ENCODE peak calls at places on chromosomes 2 and 18, in six cellular contexts. One of them, this sample, is unnamed.

GRCh38 chr2:60391250-60392013 is 162.0 kb downstream of the BCL11A start:
- DNase-seq in NT2/D1: no peak
- DNase-seq in IMR-90: no peak
- DNase-seq in A549: no peak
- DNase-seq in right lobe of liver: no peak
- DNase-seq in right cardiac atrium: no peak
- DNase-seq in this sample: no peak

GRCh38 chr2:237720962-237721361 is 77.6 kb upstream of the RBM44 start:
- DNase-seq in right cardiac atrium: no peak
- DNase-seq in A549: no peak
- DNase-seq in IMR-90: peak; percentile 83
- DNase-seq in NT2/D1: no peak
- DNase-seq in right lobe of liver: no peak
- DNase-seq in this sample: no peak

GRCh38 chr2:19542796-19543195 is 184.4 kb upstream of the OSR1 start:
- DNase-seq in NT2/D1: no peak
- DNase-seq in IMR-90: no peak
- DNase-seq in A549: no peak
- DNase-seq in right cardiac atrium: no peak
- DNase-seq in right lobe of liver: no peak
- DNase-seq in this sample: no peak

GRCh38 chr2:15399241-15399640 is 161.9 kb downstream of the NBAS start:
- DNase-seq in right lobe of liver: no peak
- DNase-seq in IMR-90: no peak
- DNase-seq in A549: no peak
- DNase-seq in right cardiac atrium: no peak
- DNase-seq in NT2/D1: no peak
- DNase-seq in this sample: no peak

GRCh38 chr2:10331033-10331701 is 28.5 kb downstream of the HPCAL1 start:
- DNase-seq in IMR-90: no peak
- DNase-seq in NT2/D1: no peak
- DNase-seq in right cardiac atrium: peak; percentile 77
- DNase-seq in right lobe of liver: peak; percentile 77
- DNase-seq in A549: peak; percentile 36
- DNase-seq in this sample: peak; percentile 48

GRCh38 chr2:207227062-207227748 is 61.5 kb upstream of the KLF7 start:
- DNase-seq in right lobe of liver: no peak
- DNase-seq in IMR-90: peak; percentile 39
- DNase-seq in right cardiac atrium: peak; percentile 36
- DNase-seq in NT2/D1: peak; percentile 57
- DNase-seq in A549: no peak
- DNase-seq in this sample: no peak

GRCh38 chr18:2480536-2480935 is 90.8 kb downstream of the METTL4 start:
- DNase-seq in NT2/D1: no peak
- DNase-seq in A549: no peak
- DNase-seq in right cardiac atrium: no peak
- DNase-seq in IMR-90: peak; percentile 2
- DNase-seq in right lobe of liver: no peak
- DNase-seq in this sample: no peak

GRCh38 chr18:9209230-9209629 is 72.6 kb downstream of the ANKRD12 start:
- DNase-seq in IMR-90: peak; percentile 30
- DNase-seq in NT2/D1: no peak
- DNase-seq in right cardiac atrium: no peak
- DNase-seq in A549: no peak
- DNase-seq in right lobe of liver: no peak
- DNase-seq in this sample: no peak

GRCh38 chr18:13399511-13399910 is 181.0 kb downstream of the LDLRAD4 start:
- DNase-seq in right lobe of liver: no peak
- DNase-seq in IMR-90: no peak
- DNase-seq in right cardiac atrium: no peak
- DNase-seq in A549: no peak
- DNase-seq in NT2/D1: no peak
- DNase-seq in this sample: no peak

GRCh38 chr2:85584857-85585780 is 888 bp downstream of the VAMP5 start:
- DNase-seq in right lobe of liver: peak; percentile 53
- DNase-seq in right cardiac atrium: peak; percentile 50
- DNase-seq in NT2/D1: no peak
- DNase-seq in A549: peak; percentile 62
- DNase-seq in IMR-90: peak; percentile 63
- DNase-seq in this sample: no peak

GRCh38 chr2:197777823-197778407 is 7.2 kb downstream of the BOLL start:
- DNase-seq in NT2/D1: no peak
- DNase-seq in right lobe of liver: no peak
- DNase-seq in A549: peak; percentile 4
- DNase-seq in right cardiac atrium: no peak
- DNase-seq in IMR-90: peak; percentile 51
- DNase-seq in this sample: peak; percentile 13

GRCh38 chr2:221779614-221780067 is 207.5 kb upstream of the EPHA4 start:
- DNase-seq in right cardiac atrium: peak; percentile 22
- DNase-seq in NT2/D1: no peak
- DNase-seq in A549: no peak
- DNase-seq in right lobe of liver: no peak
- DNase-seq in IMR-90: peak; percentile 81
- DNase-seq in this sample: no peak

GRCh38 chr18:78996741-78997490 is 17.3 kb downstream of the SALL3 start:
- DNase-seq in right cardiac atrium: no peak
- DNase-seq in right lobe of liver: no peak
- DNase-seq in A549: no peak
- DNase-seq in IMR-90: no peak
- DNase-seq in NT2/D1: no peak
- DNase-seq in this sample: no peak

GRCh38 chr2:208042041-208042440 is 16.7 kb upstream of the PLEKHM3 start:
- DNase-seq in A549: no peak
- DNase-seq in IMR-90: peak; percentile 78
- DNase-seq in right lobe of liver: no peak
- DNase-seq in right cardiac atrium: no peak
- DNase-seq in NT2/D1: no peak
- DNase-seq in this sample: no peak

GRCh38 chr2:41610501-41611242 is 437.1 kb upstream of the PKDCC start:
- DNase-seq in right cardiac atrium: no peak
- DNase-seq in right lobe of liver: no peak
- DNase-seq in IMR-90: peak; percentile 36
- DNase-seq in NT2/D1: no peak
- DNase-seq in A549: no peak
- DNase-seq in this sample: no peak

GRCh38 chr2:178731300-178731699 is 75.9 kb downstream of the TTN start:
- DNase-seq in A549: no peak
- DNase-seq in NT2/D1: no peak
- DNase-seq in right cardiac atrium: no peak
- DNase-seq in IMR-90: no peak
- DNase-seq in right lobe of liver: no peak
- DNase-seq in this sample: no peak

GRCh38 chr2:200525066-200525465 is 941 bp upstream of the SGO2 start:
- DNase-seq in IMR-90: peak; percentile 54
- DNase-seq in right cardiac atrium: no peak
- DNase-seq in right lobe of liver: no peak
- DNase-seq in NT2/D1: no peak
- DNase-seq in A549: no peak
- DNase-seq in this sample: no peak

GRCh38 chr2:47269316-47270232 is 114.5 kb upstream of the STPG4 start:
- DNase-seq in right lobe of liver: peak; percentile 39
- DNase-seq in IMR-90: peak; percentile 99
- DNase-seq in A549: peak; percentile 93
- DNase-seq in right cardiac atrium: peak; percentile 84
- DNase-seq in NT2/D1: no peak
- DNase-seq in this sample: no peak

GRCh38 chr2:232488721-232489300 is 1.2 kb upstream of the ECEL1 start:
- DNase-seq in NT2/D1: no peak
- DNase-seq in right lobe of liver: peak; percentile 3
- DNase-seq in A549: no peak
- DNase-seq in right cardiac atrium: no peak
- DNase-seq in IMR-90: no peak
- DNase-seq in this sample: no peak

GRCh38 chr2:2787301-2787907 is 456.3 kb upstream of the MYT1L start:
- DNase-seq in A549: no peak
- DNase-seq in right cardiac atrium: peak; percentile 62
- DNase-seq in NT2/D1: no peak
- DNase-seq in IMR-90: no peak
- DNase-seq in right lobe of liver: no peak
- DNase-seq in this sample: peak; percentile 81

GRCh38 chr2:74425523-74425922 is 4.0 kb downstream of the WDR54 start:
- DNase-seq in IMR-90: no peak
- DNase-seq in right lobe of liver: no peak
- DNase-seq in A549: no peak
- DNase-seq in NT2/D1: no peak
- DNase-seq in right cardiac atrium: no peak
- DNase-seq in this sample: no peak

GRCh38 chr2:127506502-127506901 is 19.8 kb downstream of the IWS1 start:
- DNase-seq in right cardiac atrium: no peak
- DNase-seq in IMR-90: no peak
- DNase-seq in A549: no peak
- DNase-seq in NT2/D1: no peak
- DNase-seq in right lobe of liver: no peak
- DNase-seq in this sample: no peak

GRCh38 chr2:43225093-43225787 is 1.2 kb downstream of the ZFP36L2 start:
- DNase-seq in right cardiac atrium: peak; percentile 56
- DNase-seq in right lobe of liver: peak; percentile 60
- DNase-seq in IMR-90: peak; percentile 64
- DNase-seq in NT2/D1: no peak
- DNase-seq in A549: no peak
- DNase-seq in this sample: peak; percentile 58

GRCh38 chr2:119426801-119427395 is 4.8 kb upstream of the TMEM37 start:
- DNase-seq in IMR-90: no peak
- DNase-seq in A549: no peak
- DNase-seq in right cardiac atrium: peak; percentile 55
- DNase-seq in right lobe of liver: peak; percentile 84
- DNase-seq in NT2/D1: no peak
- DNase-seq in this sample: no peak

DNA sequence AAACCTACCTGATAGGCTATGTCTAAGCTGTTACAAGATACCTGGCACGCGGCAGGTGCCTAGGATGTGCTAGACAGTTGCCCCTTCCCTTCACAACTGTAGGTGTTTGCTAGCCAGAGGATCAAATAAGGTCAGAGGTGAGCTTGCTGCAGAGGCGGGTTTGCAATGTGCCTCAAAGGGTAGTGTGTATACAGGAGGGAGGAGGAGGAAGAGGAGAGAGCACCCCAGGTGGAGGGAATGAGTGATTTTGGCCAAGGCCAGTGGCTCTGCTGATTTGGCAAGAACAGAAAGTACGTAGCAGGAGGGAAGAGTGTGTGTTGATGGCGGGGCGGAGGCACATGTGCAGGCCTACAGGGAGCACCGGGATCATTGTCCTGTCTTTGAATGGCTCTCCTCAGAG is 236.5 kb downstream of the HAUS1 start:
- DNase-seq in NT2/D1: no peak
- DNase-seq in IMR-90: no peak
- DNase-seq in right lobe of liver: no peak
- DNase-seq in A549: no peak
- DNase-seq in right cardiac atrium: no peak
- DNase-seq in this sample: no peak
- H3K4me1 ChIP-seq in NT2/D1: peaks cover 13% of the 10 kb centered on the region
- H3K4me1 ChIP-seq in IMR-90: no peaks in the 10 kb centered on the region
- H3K4me1 ChIP-seq in right lobe of liver: no peaks in the 10 kb centered on the region
- H3K4me1 ChIP-seq in A549: no peaks in the 10 kb centered on the region
- H3K4me1 ChIP-seq in right cardiac atrium: peaks cover 7% of the 10 kb centered on the region
- H3K4me1 ChIP-seq in this sample: peaks cover 4% of the 10 kb centered on the region

GRCh38 chr2:189570565-189570964 is 10.0 kb downstream of the SLC40A1 start:
- DNase-seq in right lobe of liver: no peak
- DNase-seq in right cardiac atrium: no peak
- DNase-seq in A549: no peak
- DNase-seq in NT2/D1: no peak
- DNase-seq in IMR-90: peak; percentile 84
- DNase-seq in this sample: no peak

GRCh38 chr2:189576361-189576760 is 4.2 kb downstream of the SLC40A1 start:
- DNase-seq in A549: no peak
- DNase-seq in right lobe of liver: peak; percentile 52
- DNase-seq in IMR-90: no peak
- DNase-seq in NT2/D1: no peak
- DNase-seq in right cardiac atrium: peak; percentile 49
- DNase-seq in this sample: no peak

GRCh38 chr2:189578272-189578671 is 2.3 kb downstream of the SLC40A1 start:
- DNase-seq in right lobe of liver: no peak
- DNase-seq in NT2/D1: no peak
- DNase-seq in A549: no peak
- DNase-seq in IMR-90: no peak
- DNase-seq in right cardiac atrium: no peak
- DNase-seq in this sample: no peak

GRCh38 chr2:189577108-189577507 is 3.5 kb downstream of the SLC40A1 start:
- DNase-seq in A549: no peak
- DNase-seq in right lobe of liver: no peak
- DNase-seq in NT2/D1: no peak
- DNase-seq in right cardiac atrium: no peak
- DNase-seq in IMR-90: no peak
- DNase-seq in this sample: no peak

GRCh38 chr2:189574793-189575475 is 5.7 kb downstream of the SLC40A1 start:
- DNase-seq in A549: no peak
- DNase-seq in right lobe of liver: peak; percentile 18
- DNase-seq in NT2/D1: no peak
- DNase-seq in right cardiac atrium: no peak
- DNase-seq in IMR-90: no peak
- DNase-seq in this sample: no peak
- H3K4me1 ChIP-seq in A549: peaks cover 66% of the 10 kb centered on the region
- H3K4me1 ChIP-seq in right lobe of liver: no peaks in the 10 kb centered on the region
- H3K4me1 ChIP-seq in NT2/D1: no peaks in the 10 kb centered on the region
- H3K4me1 ChIP-seq in right cardiac atrium: peaks cover 8% of the 10 kb centered on the region
- H3K4me1 ChIP-seq in IMR-90: peaks cover 3% of the 10 kb centered on the region
- H3K4me1 ChIP-seq in this sample: no peaks in the 10 kb centered on the region

GRCh38 chr2:159051133-159051532 is 82.7 kb downstream of the TANC1 start:
- DNase-seq in A549: no peak
- DNase-seq in right lobe of liver: no peak
- DNase-seq in IMR-90: no peak
- DNase-seq in right cardiac atrium: no peak
- DNase-seq in NT2/D1: no peak
- DNase-seq in this sample: no peak
- H3K4me1 ChIP-seq in A549: peaks cover 18% of the 10 kb centered on the region
- H3K4me1 ChIP-seq in right lobe of liver: no peaks in the 10 kb centered on the region
- H3K4me1 ChIP-seq in IMR-90: peaks cover 31% of the 10 kb centered on the region
- H3K4me1 ChIP-seq in right cardiac atrium: peaks cover 28% of the 10 kb centered on the region
- H3K4me1 ChIP-seq in NT2/D1: no peaks in the 10 kb centered on the region
- H3K4me1 ChIP-seq in this sample: peaks cover 11% of the 10 kb centered on the region

DNA sequence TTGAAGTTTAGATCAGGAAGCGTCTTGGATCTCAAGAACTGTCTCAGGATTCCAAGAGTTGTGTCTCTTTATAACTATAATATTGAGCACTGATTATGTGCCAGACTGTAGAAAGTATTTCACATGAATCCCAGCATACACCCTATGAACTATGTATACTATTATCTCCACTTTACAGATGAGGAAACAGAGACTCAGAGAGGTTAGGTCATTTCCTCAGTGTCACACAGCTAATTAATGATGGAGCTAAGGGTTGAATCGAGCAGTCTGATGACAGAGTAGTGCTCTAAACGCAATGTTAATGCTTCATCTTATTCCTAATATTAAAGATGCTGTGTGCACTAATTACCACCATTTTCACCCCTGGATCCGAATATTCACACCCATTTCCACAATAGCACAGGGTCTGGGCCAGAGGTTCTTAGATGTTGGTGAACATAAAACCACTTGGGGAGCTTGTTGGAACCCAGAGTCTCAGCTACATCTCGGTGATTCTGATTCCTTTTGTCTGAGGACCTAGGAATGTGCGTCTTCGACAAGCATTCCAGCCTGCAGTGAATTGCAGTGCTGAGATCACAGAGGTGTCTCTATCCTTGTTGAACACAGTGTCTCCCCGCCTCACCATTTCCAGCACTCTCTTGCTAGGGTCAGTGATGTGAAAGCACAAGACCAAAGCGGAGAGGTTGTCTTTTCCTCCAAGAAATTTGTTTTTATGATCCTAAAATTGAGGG is 213.8 kb downstream of the SP3 start:
- DNase-seq in right lobe of liver: no peak
- DNase-seq in A549: no peak
- DNase-seq in NT2/D1: no peak
- DNase-seq in right cardiac atrium: no peak
- DNase-seq in IMR-90: no peak
- DNase-seq in this sample: no peak
- H3K4me1 ChIP-seq in right lobe of liver: no peaks in the 10 kb centered on the region
- H3K4me1 ChIP-seq in A549: peaks cover 7% of the 10 kb centered on the region
- H3K4me1 ChIP-seq in NT2/D1: peaks cover 8% of the 10 kb centered on the region
- H3K4me1 ChIP-seq in right cardiac atrium: no peaks in the 10 kb centered on the region
- H3K4me1 ChIP-seq in IMR-90: no peaks in the 10 kb centered on the region
- H3K4me1 ChIP-seq in this sample: no peaks in the 10 kb centered on the region

This sample was measured in BE2C.